ENCODE peak calls at places on chromosomes 5 and 9, in nine cellular contexts. Y is SK-N-SH, T is testis, B is endothelial cell of umbilical vein, W is endothelial cell, K is GM12865, P is mammary epithelial cell, F is H9, V is WTC11. Z is an unnamed sample.

GRCh38 chr5:88883566-88884434 is 816 bp upstream of the MEF2C start:
- DNase-seq in Y (peak), T (peak), B (peak), W (peak), K (peak), P (peak), F (peak), V (peak), Z (peak)

GRCh38 chr5:6201626-6202025 is 176.7 kb downstream of the MED10 start:
- DNase-seq in Y (no peak), T (no peak), B (no peak), W (no peak), K (no peak), P (no peak), F (no peak), V (no peak), Z (no peak)

GRCh38 chr9:35923927-35924763 is 14.9 kb downstream of the SPAAR start:
- DNase-seq in Y (no peak), T (peak), B (no peak), W (no peak), K (no peak), P (peak), F (no peak), V (no peak), Z (no peak)

GRCh38 chr9:84788803-84789462 is 119.4 kb downstream of the NTRK2 start:
- DNase-seq in Y (no peak), T (no peak), B (no peak), W (no peak), K (no peak), P (no peak), F (no peak), V (no peak), Z (no peak)

GRCh38 chr9:33852216-33852826 is 35.4 kb downstream of the UBE2R2 start:
- DNase-seq in Y (peak), T (peak), B (peak), W (peak), K (peak), P (peak), F (peak), V (peak), Z (peak)

GRCh38 chr5:112995764-112996618 is 19.4 kb downstream of the DCP2 start:
- DNase-seq in Y (peak), T (peak), B (peak), W (peak), K (peak), P (peak), F (peak), V (peak), Z (peak)

GRCh38 chr5:1513326-1514026 is 10.3 kb downstream of the LPCAT1 start:
- DNase-seq in Y (no peak), T (peak), B (no peak), W (no peak), K (no peak), P (no peak), F (peak), V (peak), Z (no peak)

GRCh38 chr5:168425997-168426863 is 60.0 kb upstream of the RARS1 start:
- DNase-seq in Y (peak), T (no peak), B (no peak), W (no peak), K (no peak), P (no peak), F (no peak), V (no peak), Z (no peak)

GRCh38 chr5:112479418-112479817 is 60.3 kb upstream of the EPB41L4A start:
- DNase-seq in Y (no peak), T (no peak), B (peak), W (no peak), K (peak), P (peak), F (no peak), V (no peak), Z (no peak)

GRCh38 chr5:107915413-107915812 is 244.7 kb upstream of the EFNA5 start:
- DNase-seq in Y (no peak), T (no peak), B (no peak), W (no peak), K (no peak), P (no peak), F (no peak), V (no peak), Z (no peak)

GRCh38 chr5:142386151-142387021 is 61.6 kb upstream of the SPRY4 start:
- DNase-seq in Y (no peak), T (no peak), B (no peak), W (no peak), K (no peak), P (peak), F (no peak), V (no peak), Z (no peak)

GRCh38 chr9:73577867-73578266 is 426.2 kb downstream of the ANXA1 start:
- DNase-seq in Y (peak), T (no peak), B (no peak), W (no peak), K (no peak), P (peak), F (no peak), V (no peak), Z (no peak)

GRCh38 chr5:673837-674629 is 19.1 kb downstream of the TPPP start:
- DNase-seq in Y (no peak), T (peak), B (no peak), W (no peak), K (no peak), P (peak), F (peak), V (no peak), Z (no peak)

GRCh38 chr9:96186601-96187011 is 115.4 kb downstream of the HSD17B3 start:
- DNase-seq in Y (no peak), T (peak), B (no peak), W (peak), K (no peak), P (peak), F (peak), V (peak), Z (no peak)

GRCh38 chr9:95008151-95008771 is 281.8 kb downstream of the AOPEP start:
- DNase-seq in Y (no peak), T (no peak), B (peak), W (no peak), K (no peak), P (peak), F (no peak), V (no peak), Z (no peak)

GRCh38 chr9:80649496-80649895 is 1039.9 kb downstream of the TLE1 start:
- DNase-seq in Y (no peak), T (no peak), B (no peak), W (no peak), K (no peak), P (no peak), F (no peak), V (no peak), Z (no peak)

GRCh38 chr9:94644543-94644942 is 5.2 kb upstream of the FBP1 start:
- DNase-seq in Y (no peak), T (no peak), B (no peak), W (no peak), K (no peak), P (no peak), F (no peak), V (no peak), Z (no peak)

GRCh38 chr9:121645003-121645402 is 6.4 kb upstream of the DAB2IP start:
- DNase-seq in Y (peak), T (no peak), B (no peak), W (no peak), K (no peak), P (no peak), F (no peak), V (no peak), Z (no peak)

GRCh38 chr5:93580387-93581100 is 475 bp downstream of the NR2F1-AS1 start:
- DNase-seq in Y (peak), T (no peak), B (peak), W (no peak), K (no peak), P (peak), F (no peak), V (no peak), Z (no peak)

GRCh38 chr9:274101-274500 is 59.4 kb downstream of the DOCK8 start:
- DNase-seq in Y (no peak), T (no peak), B (no peak), W (no peak), K (peak), P (no peak), F (no peak), V (no peak), Z (no peak)

GRCh38 chr5:160312139-160312959 is at the start of gene CCNJL:
- DNase-seq in Y (peak), T (peak), B (peak), W (peak), K (peak), P (peak), F (peak), V (peak), Z (no peak)

GRCh38 chr9:36664806-36665205 is 92.1 kb downstream of the MELK start:
- DNase-seq in Y (no peak), T (no peak), B (peak), W (no peak), K (no peak), P (no peak), F (no peak), V (no peak), Z (no peak)

GRCh38 chr9:16154570-16155078 is 601.8 kb downstream of the CCDC171 start:
- DNase-seq in Y (no peak), T (peak), B (peak), W (peak), K (peak), P (no peak), F (peak), V (peak), Z (no peak)

DNA sequence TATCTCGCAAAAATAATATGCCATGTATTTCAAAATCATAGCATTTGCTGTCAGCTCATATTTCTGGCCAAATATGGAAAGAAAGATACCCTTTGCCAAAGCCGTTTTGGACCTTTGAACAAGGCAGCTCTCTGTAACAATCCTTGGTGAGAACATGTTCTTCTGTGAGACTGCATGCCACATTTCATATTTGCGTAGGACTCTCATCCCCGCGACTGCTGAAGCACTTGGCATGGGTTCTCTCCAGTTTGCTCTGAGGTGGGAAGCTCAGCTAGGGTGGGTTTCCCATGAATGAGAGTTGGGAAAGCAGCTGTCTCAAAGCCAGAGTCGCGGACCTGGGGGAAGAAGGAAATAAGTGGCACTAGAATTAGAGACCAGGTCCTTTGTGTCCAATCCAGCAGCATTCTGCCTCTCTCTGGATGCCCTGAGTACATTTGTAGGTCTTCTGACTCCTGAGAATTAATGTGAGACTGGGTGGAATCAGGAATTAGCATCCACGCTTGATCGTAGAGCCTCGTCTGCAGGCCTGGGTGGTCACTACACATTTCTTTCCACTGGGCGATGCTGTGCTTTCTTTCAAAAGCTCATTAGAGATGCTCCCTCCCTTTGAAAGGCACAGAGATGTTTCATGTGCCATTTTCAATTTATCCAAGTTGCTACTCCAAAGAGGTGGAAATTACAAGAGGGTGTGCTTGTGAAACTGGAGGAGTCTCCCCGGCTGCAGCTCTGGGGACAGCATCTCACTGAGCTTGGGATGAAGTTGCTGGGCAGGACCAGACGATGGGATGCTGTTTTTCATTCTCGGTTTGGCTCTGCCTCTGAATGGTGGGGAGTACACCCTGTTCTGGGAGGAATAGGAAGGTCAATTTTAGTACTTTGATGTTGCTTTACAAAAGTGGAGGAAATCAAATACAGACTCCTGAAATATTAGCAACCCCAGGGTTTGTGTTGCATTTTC is 197.2 kb downstream of the GADD45G start:
- DNase-seq in Y (no peak), T (no peak), B (no peak), W (no peak), K (no peak), P (no peak), F (no peak), V (no peak), Z (no peak)
- TF ChIP-seq CTCF in Y (no peak), T (no peak), B (no peak), W (no peak), K (no peak), P (no peak), F (no peak), V (no peak), Z (no peak)

DNA sequence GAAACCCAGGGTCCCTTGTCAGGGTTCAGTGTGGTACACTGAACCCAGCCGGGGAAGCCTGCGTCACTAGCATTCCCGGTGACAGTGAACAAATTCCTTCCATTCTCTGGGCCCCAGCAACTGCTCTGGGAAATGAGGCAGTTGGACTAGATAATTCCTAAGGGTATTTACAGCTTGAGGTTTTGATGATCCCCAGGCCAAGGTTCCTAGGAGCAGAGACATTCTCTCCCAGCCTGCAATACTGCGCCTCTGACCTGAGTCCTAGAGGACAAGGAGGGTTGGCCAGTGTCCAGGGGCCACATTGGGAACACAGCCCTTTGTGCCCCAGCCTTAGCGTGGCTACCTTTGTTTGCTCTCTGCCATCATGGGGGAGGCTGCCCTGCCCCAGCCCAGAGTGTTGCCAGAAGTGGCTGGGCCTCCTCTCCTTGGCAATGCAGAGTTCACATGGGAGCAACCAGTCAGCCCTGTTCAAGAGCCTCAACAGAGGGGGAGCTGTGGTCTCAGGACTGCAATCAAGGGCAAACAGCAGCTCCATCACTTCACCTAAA is 178.2 kb downstream of the SEC61B start:
- DNase-seq in Y (peak), T (no peak), B (no peak), W (no peak), K (no peak), P (no peak), F (peak), V (no peak), Z (no peak)
- TF ChIP-seq CTCF in Y (no peak), T (no peak), B (no peak), W (no peak), K (no peak), P (no peak), F (peak), V (no peak), Z (no peak)

GRCh38 chr9:137275937-137276756 is 1.4 kb upstream of the TOR4A start:
- DNase-seq in Y (no peak), T (no peak), B (no peak), W (no peak), K (no peak), P (no peak), F (peak), V (no peak), Z (no peak)

GRCh38 chr9:137276757-137277328 is 683 bp upstream of the TOR4A start:
- DNase-seq in Y (no peak), T (peak), B (peak), W (peak), K (peak), P (no peak), F (peak), V (peak), Z (no peak)

GRCh38 chr9:137278913-137279711 is 1.6 kb downstream of the TOR4A start:
- DNase-seq in Y (peak), T (no peak), B (no peak), W (no peak), K (no peak), P (no peak), F (peak), V (no peak), Z (no peak)

GRCh38 chr9:137278061-137278912 is 761 bp downstream of the TOR4A start:
- DNase-seq in Y (peak), T (no peak), B (no peak), W (peak), K (peak), P (no peak), F (peak), V (peak), Z (no peak)

DNA sequence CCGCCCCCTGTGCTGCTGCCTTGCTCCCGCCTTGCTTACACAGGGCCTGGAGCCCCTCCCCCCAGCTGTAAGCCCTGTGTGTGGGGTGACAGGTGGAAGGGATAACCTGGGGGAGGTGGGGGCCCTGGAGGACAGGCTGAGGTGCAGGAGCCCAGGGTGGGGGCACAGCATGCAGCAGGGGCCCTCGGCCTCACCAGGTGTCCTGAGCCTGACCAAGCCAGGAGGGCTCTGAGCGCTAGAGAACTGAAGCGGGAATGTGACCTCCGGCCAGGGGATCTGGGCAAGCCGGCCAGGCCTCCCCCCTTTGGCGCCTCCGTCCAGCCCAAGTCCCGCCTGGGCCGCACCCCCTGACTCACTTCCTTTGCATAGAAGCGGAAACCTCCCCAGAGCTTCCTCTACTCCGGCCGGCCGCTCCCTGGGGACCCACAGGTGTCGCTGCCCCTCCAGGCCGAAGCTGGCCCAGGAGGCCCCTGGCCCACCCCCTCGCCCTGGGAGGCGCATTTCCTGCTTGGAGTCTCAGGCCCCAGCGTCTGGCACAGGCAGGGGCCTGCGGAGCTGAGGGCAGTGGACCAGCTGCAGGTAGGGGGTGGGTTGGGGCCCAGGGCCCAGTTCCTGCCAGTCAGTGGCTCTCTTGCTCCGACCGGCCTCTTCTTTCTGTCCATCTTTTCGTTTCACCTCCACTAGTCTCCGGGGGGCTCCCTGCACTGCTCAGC is at the start of gene TOR4A:
- DNase-seq in Y (no peak), T (peak), B (peak), W (peak), K (peak), P (no peak), F (peak), V (peak), Z (peak)
- TF ChIP-seq CTCF in Y (no peak), T (no peak), B (peak), W (no peak), K (no peak), P (no peak), F (peak), V (no peak), Z (no peak)

DNA sequence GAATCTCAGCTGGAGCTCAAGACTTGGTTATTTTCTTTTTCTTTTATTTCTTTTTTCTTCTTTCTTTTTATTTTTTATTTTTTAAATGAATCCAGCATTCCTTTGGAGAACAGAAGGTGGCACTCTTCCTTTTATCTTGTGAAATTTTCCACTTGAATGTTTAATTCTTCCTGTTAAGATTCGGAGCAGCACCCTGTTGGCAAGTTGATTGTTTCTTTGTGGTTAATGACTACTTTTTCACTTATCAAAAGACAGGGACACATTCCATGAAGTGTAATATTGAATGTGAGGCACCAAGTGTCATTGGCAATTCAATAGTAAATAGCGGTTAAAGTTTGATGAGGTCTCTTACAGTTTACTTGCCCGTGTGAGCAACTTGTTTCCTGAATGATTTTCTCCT is 240.5 kb upstream of the CHD1 start:
- DNase-seq in Y (no peak), T (no peak), B (peak), W (no peak), K (no peak), P (no peak), F (no peak), V (no peak), Z (no peak)
- TF ChIP-seq CTCF in Y (peak), T (peak), B (no peak), W (peak), K (no peak), P (peak), F (peak), V (no peak), Z (no peak)

DNA sequence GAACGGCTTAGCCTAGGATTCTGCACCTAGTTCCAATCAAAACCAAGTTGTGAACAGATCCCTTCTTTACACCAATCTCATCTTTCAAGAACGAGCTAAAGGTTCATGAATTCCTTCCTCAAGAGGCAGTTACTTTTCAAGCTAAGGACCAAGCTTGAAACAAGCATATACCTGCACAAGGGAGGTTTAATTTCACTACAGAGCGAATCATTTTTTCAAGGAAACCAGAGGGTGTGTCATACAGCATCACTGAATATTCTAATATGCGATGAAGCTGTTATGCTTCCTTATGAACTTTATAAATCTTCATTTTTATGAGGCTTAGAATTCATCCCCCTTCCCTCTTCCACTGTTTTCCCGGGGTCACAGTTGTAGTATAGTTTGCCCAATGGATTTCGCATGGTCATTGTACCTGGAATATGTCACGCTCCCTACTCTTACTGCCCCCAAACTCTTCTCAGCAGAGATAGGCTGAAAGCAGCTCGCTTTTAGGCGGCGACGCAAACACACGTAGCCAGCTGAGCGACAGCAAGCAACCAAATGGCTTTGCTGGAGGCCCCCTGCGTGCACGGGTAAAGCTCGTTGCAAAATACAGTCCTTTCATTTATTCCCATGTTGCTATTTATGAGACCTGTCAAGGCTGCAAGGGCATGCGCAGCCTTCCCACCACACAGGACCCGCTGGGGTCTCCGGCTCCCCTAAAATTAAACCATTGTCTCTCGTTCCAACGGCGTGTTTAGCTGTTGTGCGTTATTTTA is 832 bp downstream of the LMBRD2 start:
- DNase-seq in Y (peak), T (peak), B (peak), W (peak), K (peak), P (peak), F (peak), V (peak), Z (no peak)
- TF ChIP-seq CTCF in Y (peak), T (no peak), B (no peak), W (no peak), K (no peak), P (peak), F (no peak), V (no peak), Z (no peak)